ENCODE peak calls at places on chromosomes 2 and 18, in eight cellular contexts. E is NB4, G is progenitor cell of endocrine pancreas, P is nephron progenitor cell, W is Calu3, Y is WTC11, H is spleen, F is GM23338. I is an unnamed sample.

GRCh38 chr2:96407041-96407918 is 71.7 kb downstream of the NCAPH start:
- DNase-seq in E (peak), G (no peak), P (peak), W (peak), Y (peak), H (peak), F (peak), I (peak)

GRCh38 chr2:155157065-155157464 is 458.6 kb downstream of the KCNJ3 start:
- DNase-seq in E (no peak), G (no peak), P (no peak), W (no peak), Y (no peak), H (no peak), F (no peak), I (no peak)

GRCh38 chr2:42812899-42813479 is 20.6 kb upstream of the HAAO start:
- DNase-seq in E (peak), G (no peak), P (no peak), W (no peak), Y (no peak), H (no peak), F (peak), I (peak)

GRCh38 chr2:229492034-229492433 is 220.9 kb upstream of the PID1 start:
- DNase-seq in E (no peak), G (no peak), P (no peak), W (no peak), Y (no peak), H (no peak), F (no peak), I (no peak)

GRCh38 chr18:12819822-12820221 is 64.2 kb downstream of the PTPN2 start:
- DNase-seq in E (no peak), G (no peak), P (no peak), W (no peak), Y (no peak), H (no peak), F (no peak), I (no peak)

GRCh38 chr2:190843874-190844699 is 36.5 kb upstream of the GLS start:
- DNase-seq in E (peak), G (no peak), P (no peak), W (no peak), Y (no peak), H (no peak), F (no peak), I (peak)

GRCh38 chr2:83115606-83116005 is 1343.5 kb downstream of the SUCLG1 start:
- DNase-seq in E (no peak), G (no peak), P (no peak), W (no peak), Y (no peak), H (no peak), F (no peak), I (no peak)

GRCh38 chr2:210445116-210445707 is 31.3 kb downstream of the LANCL1 start:
- DNase-seq in E (peak), G (no peak), P (no peak), W (no peak), Y (no peak), H (no peak), F (peak), I (peak)

GRCh38 chr2:170968205-170969003 is 39.4 kb downstream of the GORASP2 start:
- DNase-seq in E (no peak), G (no peak), P (no peak), W (no peak), Y (no peak), H (no peak), F (no peak), I (no peak)

GRCh38 chr2:77391119-77391518 is 131.1 kb downstream of the LRRTM4 start:
- DNase-seq in E (no peak), G (no peak), P (no peak), W (no peak), Y (no peak), H (no peak), F (no peak), I (no peak)

GRCh38 chr2:60285476-60286316 is 267.8 kb downstream of the BCL11A start:
- DNase-seq in E (peak), G (no peak), P (no peak), W (no peak), Y (no peak), H (no peak), F (no peak), I (no peak)

GRCh38 chr2:144233226-144234114 is 286.4 kb downstream of the ZEB2 start:
- DNase-seq in E (peak), G (no peak), P (no peak), W (no peak), Y (no peak), H (no peak), F (no peak), I (no peak)

GRCh38 chr2:161088658-161089350 is 71.4 kb upstream of the TANK start:
- DNase-seq in E (no peak), G (no peak), P (no peak), W (no peak), Y (no peak), H (no peak), F (no peak), I (no peak)

GRCh38 chr2:197868136-197868535 is 63.7 kb downstream of the PLCL1 start:
- DNase-seq in E (no peak), G (no peak), P (no peak), W (no peak), Y (no peak), H (no peak), F (no peak), I (no peak)

GRCh38 chr2:215982465-215982875 is 30.9 kb downstream of the MREG start:
- DNase-seq in E (no peak), G (no peak), P (no peak), W (peak), Y (no peak), H (no peak), F (no peak), I (peak)

GRCh38 chr2:96881349-96882195 is 11.7 kb upstream of the SEMA4C start:
- DNase-seq in E (peak), G (no peak), P (no peak), W (no peak), Y (no peak), H (no peak), F (peak), I (no peak)

GRCh38 chr2:71000780-71001591 is 6.3 kb upstream of the TEX261 start:
- DNase-seq in E (peak), G (peak), P (peak), W (peak), Y (peak), H (peak), F (peak), I (peak)

GRCh38 chr2:3575534-3576324 is 669 bp downstream of the RPS7 start:
- DNase-seq in E (peak), G (peak), P (no peak), W (peak), Y (no peak), H (no peak), F (peak), I (no peak)

GRCh38 chr2:85112906-85113625 is 20.1 kb upstream of the TCF7L1 start:
- DNase-seq in E (no peak), G (no peak), P (no peak), W (no peak), Y (no peak), H (no peak), F (no peak), I (peak)

GRCh38 chr2:50535971-50536759 is 495.8 kb downstream of the NRXN1 start:
- DNase-seq in E (peak), G (no peak), P (peak), W (no peak), Y (no peak), H (no peak), F (peak), I (no peak)

GRCh38 chr2:38959938-38960608 is 70.4 kb downstream of the ARHGEF33 start:
- DNase-seq in E (no peak), G (peak), P (no peak), W (peak), Y (peak), H (peak), F (peak), I (peak)

DNA sequence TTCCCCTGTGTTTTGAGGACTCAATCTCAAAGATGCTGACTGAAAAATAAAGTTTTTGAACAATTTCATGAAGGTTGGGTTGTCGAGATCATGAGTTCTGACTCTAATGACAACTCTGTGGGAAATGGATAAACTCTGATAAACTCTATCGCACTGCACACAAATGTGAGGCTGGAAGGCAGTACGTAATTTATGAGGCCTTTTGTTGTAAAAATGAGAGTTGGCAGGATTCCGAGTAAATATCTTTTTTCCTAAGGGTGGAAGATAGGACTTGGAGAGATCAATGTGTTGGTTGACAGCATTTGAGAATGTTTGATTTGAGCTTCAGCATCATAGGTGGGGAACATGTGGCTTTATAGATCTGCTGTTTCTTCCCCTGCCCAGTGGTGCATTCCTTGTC is 90.4 kb downstream of the SPTBN1 start:
- DNase-seq in E (no peak), G (no peak), P (no peak), W (no peak), Y (no peak), H (no peak), F (no peak), I (no peak)
- TF ChIP-seq CTCF in E (no peak), G (no peak), P (no peak), W (no peak), Y (no peak), H (no peak), F (no peak), I (no peak)

DNA sequence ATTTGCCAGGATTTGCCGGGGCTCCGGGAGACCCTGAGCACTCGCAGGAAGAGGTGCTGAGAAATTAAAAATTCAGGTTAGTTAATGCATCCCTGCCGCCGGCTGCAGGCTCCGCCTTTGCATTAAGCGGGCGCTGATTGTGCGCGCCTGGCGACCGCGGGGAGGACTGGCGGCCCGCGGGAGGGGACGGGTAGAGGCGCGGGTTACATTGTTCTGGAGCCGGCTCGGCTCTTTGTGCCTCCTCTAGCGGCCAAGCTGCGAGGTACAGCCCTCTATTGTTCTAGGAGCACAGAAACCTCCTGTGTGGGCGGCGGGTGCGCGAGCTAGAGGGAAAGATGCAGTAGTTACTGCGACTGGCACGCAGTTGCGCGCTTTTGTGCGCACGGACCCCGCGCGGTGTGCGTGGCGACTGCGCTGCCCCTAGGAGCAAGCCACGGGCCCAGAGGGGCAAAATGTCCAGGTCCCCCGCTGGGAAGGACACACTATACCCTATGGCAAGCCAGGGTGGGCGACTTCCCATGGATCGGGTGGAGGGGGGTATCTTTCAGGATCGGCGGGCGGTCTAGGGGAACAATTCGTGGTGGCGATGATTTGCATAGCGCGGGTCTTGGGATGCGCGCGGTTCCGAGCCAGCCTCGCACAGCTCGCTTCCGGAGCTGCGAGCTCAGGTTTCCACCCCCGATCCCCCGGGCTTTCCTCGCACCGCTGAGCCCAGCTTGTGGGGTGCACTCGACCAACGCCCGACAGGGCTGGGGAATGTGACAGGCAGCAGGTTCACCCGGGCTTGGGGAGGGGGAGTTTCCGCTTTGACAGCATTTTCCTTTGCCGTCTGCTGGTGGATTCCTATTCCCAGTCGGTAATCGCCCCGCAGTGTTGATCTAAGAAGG is 2.9 kb downstream of the ONECUT2 start:
- DNase-seq in E (peak), G (peak), P (peak), W (peak), Y (peak), H (peak), F (peak), I (peak)
- TF ChIP-seq CTCF in E (peak), G (peak), P (peak), W (peak), Y (peak), H (peak), F (peak), I (peak)

DNA sequence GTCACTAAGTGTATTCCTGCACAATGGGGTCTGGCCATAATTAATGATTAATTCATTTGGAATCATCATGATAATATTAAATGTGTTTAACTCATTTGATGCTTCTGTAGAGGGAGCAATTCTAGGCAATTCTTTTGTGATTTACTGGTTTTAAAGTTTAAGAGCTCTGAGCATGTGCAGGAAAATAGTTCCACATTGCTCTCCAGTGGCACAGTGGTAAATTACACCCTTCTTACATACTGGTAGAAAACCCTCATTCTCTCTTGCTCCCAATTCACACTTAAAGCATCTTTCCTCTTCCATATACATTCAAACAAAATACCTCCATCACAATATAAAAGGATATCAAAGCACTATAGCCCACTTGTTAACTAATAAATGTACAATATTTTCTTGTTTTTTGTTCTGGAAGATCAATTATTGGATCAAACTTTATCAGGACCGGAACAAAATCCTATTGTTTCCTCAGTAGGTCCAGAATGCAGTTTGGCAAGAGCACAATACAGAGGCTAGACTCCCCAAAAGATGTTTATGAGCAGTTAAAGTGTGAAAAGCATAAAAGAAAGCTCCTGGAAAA is 844.3 kb downstream of the MBD2 start:
- DNase-seq in E (peak), G (no peak), P (peak), W (peak), Y (no peak), H (no peak), F (peak), I (peak)
- TF ChIP-seq CTCF in E (peak), G (peak), P (peak), W (peak), Y (peak), H (peak), F (peak), I (peak)

DNA sequence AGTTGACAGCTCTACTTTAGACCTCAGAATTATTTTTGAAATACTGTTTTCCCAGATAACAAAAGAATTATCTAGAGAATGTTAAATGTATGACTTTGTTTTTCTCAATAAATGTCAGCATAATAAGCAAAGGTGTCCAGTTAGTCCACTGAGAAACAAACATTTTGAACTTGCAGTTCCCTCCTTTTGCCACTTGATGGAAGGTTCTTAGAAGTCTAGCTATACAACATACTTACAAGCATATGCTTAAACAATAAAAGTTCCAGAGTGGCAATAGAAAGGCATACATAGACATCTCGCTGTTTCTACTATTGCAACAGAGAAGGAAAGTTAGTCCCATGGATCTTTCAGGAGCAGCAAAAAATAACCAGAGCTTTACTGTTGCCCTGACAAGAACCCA is 11.8 kb downstream of the NDUFA10 start:
- DNase-seq in E (peak), G (no peak), P (no peak), W (no peak), Y (no peak), H (no peak), F (no peak), I (peak)
- TF ChIP-seq CTCF in E (peak), G (peak), P (peak), W (no peak), Y (no peak), H (no peak), F (no peak), I (peak)

DNA sequence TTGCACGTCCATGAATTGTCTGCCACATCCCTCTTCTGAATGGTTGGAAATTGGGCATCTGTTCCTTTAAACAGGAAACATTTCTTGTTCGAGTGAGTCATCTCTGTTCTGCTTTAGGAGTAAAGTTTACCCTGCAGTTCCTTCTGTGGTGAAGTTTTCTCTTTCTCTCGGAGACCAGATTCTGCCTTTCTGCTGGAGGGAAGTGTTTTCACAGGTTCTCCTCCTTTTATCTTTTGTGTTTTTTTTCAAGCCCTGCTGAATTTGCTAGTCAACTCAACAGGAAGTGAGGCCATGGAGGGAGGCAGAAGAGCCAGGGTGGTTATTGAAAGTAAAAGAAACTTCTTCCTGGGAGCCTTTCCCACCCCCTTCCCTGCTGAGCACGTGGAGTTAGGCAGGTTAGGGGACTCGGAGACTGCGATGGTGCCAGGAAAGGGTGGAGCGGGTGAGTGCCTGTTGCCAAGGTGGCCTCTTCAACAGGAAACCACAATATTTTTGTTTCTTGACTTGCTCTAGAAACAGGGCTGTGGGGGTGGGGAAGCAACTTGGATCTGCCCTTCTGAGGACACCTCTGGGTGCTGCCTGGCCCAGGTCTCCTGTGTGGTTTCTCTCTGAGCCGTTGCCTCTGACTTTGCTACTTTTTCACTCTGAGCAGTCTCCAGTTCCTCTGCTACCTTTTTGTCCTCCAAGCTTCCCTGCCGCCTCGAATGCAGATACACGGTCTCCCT is 2.2 kb upstream of the CASP8 start:
- DNase-seq in E (peak), G (no peak), P (no peak), W (peak), Y (no peak), H (peak), F (peak), I (peak)
- TF ChIP-seq CTCF in E (no peak), G (no peak), P (no peak), W (no peak), Y (no peak), H (no peak), F (no peak), I (no peak)

I was measured in HFFc6.